ENCODE peak calls at places on chromosomes 16 and 17, in four cellular contexts. V is Daoy, L is GM04504, R is omental fat pad. M is an unnamed sample.

GRCh38 chr16:2979669-2980226 is 498 bp downstream of the PKMYT1 start:
- DNase-seq in L (no peak), V (no peak), R (no peak), M (peak; percentile 46)

GRCh38 chr17:31560836-31561235 is 169.4 kb downstream of the RAB11FIP4 start:
- DNase-seq in L (no peak), R (no peak), V (peak; percentile 68), M (no peak)

GRCh38 chr17:62627904-62628603 is 584 bp downstream of the MRC2 start:
- DNase-seq in L (no peak), V (peak; percentile 57), R (no peak), M (peak; percentile 43)

GRCh38 chr17:32112416-32112815 is 29.9 kb upstream of the RHOT1 start:
- DNase-seq in V (no peak), L (no peak), R (no peak), M (no peak)

GRCh38 chr16:3472878-3473595 is 22.3 kb downstream of the C16orf90 start:
- DNase-seq in R (no peak), V (no peak), L (no peak), M (no peak)

GRCh38 chr17:58970966-58971575 is 135.6 kb downstream of the TRIM37 start:
- DNase-seq in V (peak; percentile 20), R (no peak), L (peak; percentile 7), M (no peak)

GRCh38 chr16:51553314-51553713 is 402.2 kb upstream of the SALL1 start:
- DNase-seq in L (no peak), R (no peak), V (no peak), M (no peak)

GRCh38 chr17:10812674-10813073 is 8.8 kb upstream of the TMEM238L start:
- DNase-seq in L (no peak), V (no peak), R (no peak), M (no peak)

GRCh38 chr16:55508941-55509920 is at the start of gene LPCAT2:
- DNase-seq in L (peak; percentile 47), R (peak; percentile 76), V (no peak), M (peak; percentile 51)

GRCh38 chr16:75062135-75062943 is 54.2 kb downstream of the LDHD start:
- DNase-seq in L (no peak), R (no peak), V (no peak), M (no peak)

GRCh38 chr17:42679492-42680330 is 1.9 kb downstream of the CCR10 start:
- DNase-seq in L (no peak), R (no peak), V (peak; percentile 78), M (peak; percentile 80)

GRCh38 chr17:61310611-61311010 is 89.0 kb upstream of the TBX2 start:
- DNase-seq in V (no peak), L (no peak), R (no peak), M (no peak)

GRCh38 chr17:13640559-13640958 is 38.8 kb upstream of the HS3ST3A1 start:
- DNase-seq in R (no peak), V (no peak), L (no peak), M (no peak)

GRCh38 chr16:72467157-72467759 is 295.3 kb upstream of the PMFBP1 start:
- DNase-seq in R (no peak), V (peak; percentile 17), L (no peak), M (no peak)

GRCh38 chr17:80855968-80856862 is 135.4 kb upstream of the CHMP6 start:
- DNase-seq in V (peak; percentile 99), R (peak; percentile 40), L (peak; percentile 98), M (peak; percentile 94)

GRCh38 chr17:76397184-76397583 is 12.8 kb downstream of the SPHK1 start:
- DNase-seq in L (no peak), R (no peak), V (no peak), M (no peak)

GRCh38 chr16:17302620-17303019 is 168.1 kb downstream of the XYLT1 start:
- DNase-seq in L (no peak), R (no peak), V (no peak), M (no peak)

GRCh38 chr17:75738218-75738802 is 17.1 kb downstream of the ITGB4 start:
- DNase-seq in L (peak; percentile 20), R (no peak), V (no peak), M (peak; percentile 59)

M was measured in activated CD4-positive, alpha-beta memory T cell treated with anti-CD3 and anti-CD28 coated beads, Interleukin-2, amount 10 ng/mL, durations not matched to agents 7 days and 5 days.